ENCODE peak calls at places on chromosomes 13 and 19, in six cellular contexts. One of them, this sample, is unnamed.

GRCh38 chr13:44680746-44681355 is 104.7 kb upstream of the TSC22D1 start:
- DNase-seq in WTC11: no peak
- DNase-seq in AG04450: no peak
- DNase-seq in fibroblast of mammary gland: no peak
- DNase-seq in ELR: no peak
- DNase-seq in DMS153: no peak
- DNase-seq in this sample: no peak

GRCh38 chr19:46915386-46915785 is 54.6 kb downstream of the ARHGAP35 start:
- DNase-seq in ELR: no peak
- DNase-seq in AG04450: no peak
- DNase-seq in fibroblast of mammary gland: peak
- DNase-seq in WTC11: no peak
- DNase-seq in DMS153: no peak
- DNase-seq in this sample: no peak

GRCh38 chr13:24127116-24127631 is 33.3 kb upstream of the SPATA13 start:
- DNase-seq in WTC11: no peak
- DNase-seq in fibroblast of mammary gland: peak
- DNase-seq in DMS153: no peak
- DNase-seq in ELR: peak
- DNase-seq in AG04450: no peak
- DNase-seq in this sample: no peak

GRCh38 chr13:102708991-102709390 is 14.1 kb upstream of the METTL21C start:
- DNase-seq in fibroblast of mammary gland: no peak
- DNase-seq in AG04450: no peak
- DNase-seq in DMS153: no peak
- DNase-seq in ELR: no peak
- DNase-seq in WTC11: no peak
- DNase-seq in this sample: no peak

GRCh38 chr13:43316997-43317396 is 293.6 kb downstream of the DNAJC15 start:
- DNase-seq in WTC11: no peak
- DNase-seq in DMS153: no peak
- DNase-seq in fibroblast of mammary gland: peak
- DNase-seq in AG04450: no peak
- DNase-seq in ELR: peak
- DNase-seq in this sample: peak

GRCh38 chr19:10624585-10624984 is 768 bp upstream of the SLC44A2 start:
- DNase-seq in DMS153: no peak
- DNase-seq in WTC11: no peak
- DNase-seq in fibroblast of mammary gland: no peak
- DNase-seq in ELR: no peak
- DNase-seq in AG04450: no peak
- DNase-seq in this sample: no peak

GRCh38 chr19:33506498-33506897 is 15.1 kb downstream of the PEPD start:
- DNase-seq in DMS153: no peak
- DNase-seq in WTC11: no peak
- DNase-seq in AG04450: no peak
- DNase-seq in fibroblast of mammary gland: no peak
- DNase-seq in ELR: no peak
- DNase-seq in this sample: no peak

GRCh38 chr19:6108721-6109633 is 1.3 kb downstream of the RFX2 start:
- DNase-seq in DMS153: peak
- DNase-seq in AG04450: no peak
- DNase-seq in fibroblast of mammary gland: peak
- DNase-seq in ELR: peak
- DNase-seq in WTC11: peak
- DNase-seq in this sample: peak

GRCh38 chr19:47230122-47230920 is 678 bp downstream of the BBC3 start:
- DNase-seq in AG04450: no peak
- DNase-seq in ELR: peak
- DNase-seq in WTC11: peak
- DNase-seq in DMS153: no peak
- DNase-seq in fibroblast of mammary gland: peak
- DNase-seq in this sample: no peak

GRCh38 chr13:113827021-113827420 is 36.9 kb downstream of the GAS6 start:
- DNase-seq in AG04450: no peak
- DNase-seq in WTC11: no peak
- DNase-seq in fibroblast of mammary gland: no peak
- DNase-seq in DMS153: no peak
- DNase-seq in ELR: no peak
- DNase-seq in this sample: no peak

GRCh38 chr19:18507727-18508440 is 14.0 kb downstream of the ELL start:
- DNase-seq in ELR: no peak
- DNase-seq in AG04450: no peak
- DNase-seq in WTC11: no peak
- DNase-seq in DMS153: no peak
- DNase-seq in fibroblast of mammary gland: peak
- DNase-seq in this sample: no peak

GRCh38 chr13:111789420-111789819 is 277.5 kb upstream of the SOX1 start:
- DNase-seq in ELR: no peak
- DNase-seq in fibroblast of mammary gland: no peak
- DNase-seq in WTC11: no peak
- DNase-seq in AG04450: no peak
- DNase-seq in DMS153: no peak
- DNase-seq in this sample: no peak

GRCh38 chr13:34078334-34078999 is 260.5 kb downstream of the RFC3 start:
- DNase-seq in AG04450: no peak
- DNase-seq in ELR: peak
- DNase-seq in WTC11: no peak
- DNase-seq in fibroblast of mammary gland: no peak
- DNase-seq in DMS153: no peak
- DNase-seq in this sample: no peak

GRCh38 chr19:367963-368623 is 23.5 kb upstream of the MIER2 start:
- DNase-seq in AG04450: no peak
- DNase-seq in ELR: no peak
- DNase-seq in fibroblast of mammary gland: no peak
- DNase-seq in DMS153: no peak
- DNase-seq in WTC11: no peak
- DNase-seq in this sample: no peak

GRCh38 chr13:44078806-44079378 is 199.2 kb downstream of the LACC1 start:
- DNase-seq in ELR: no peak
- DNase-seq in fibroblast of mammary gland: no peak
- DNase-seq in WTC11: no peak
- DNase-seq in AG04450: no peak
- DNase-seq in DMS153: no peak
- DNase-seq in this sample: no peak

GRCh38 chr13:29859971-29860370 is 9.6 kb upstream of the UBL3 start:
- DNase-seq in WTC11: no peak
- DNase-seq in AG04450: no peak
- DNase-seq in ELR: peak
- DNase-seq in fibroblast of mammary gland: peak
- DNase-seq in DMS153: no peak
- DNase-seq in this sample: no peak

GRCh38 chr13:53191091-53191490 is 162.5 kb downstream of the OLFM4 start:
- DNase-seq in AG04450: no peak
- DNase-seq in DMS153: no peak
- DNase-seq in ELR: peak
- DNase-seq in fibroblast of mammary gland: peak
- DNase-seq in WTC11: no peak
- DNase-seq in this sample: peak

GRCh38 chr13:73809561-73809960 is 324.6 kb downstream of the KLF12 start:
- DNase-seq in AG04450: peak
- DNase-seq in fibroblast of mammary gland: peak
- DNase-seq in WTC11: no peak
- DNase-seq in ELR: peak
- DNase-seq in DMS153: no peak
- DNase-seq in this sample: no peak

GRCh38 chr13:94028234-94029145 is 451.0 kb downstream of the DCT start:
- DNase-seq in WTC11: no peak
- DNase-seq in DMS153: no peak
- DNase-seq in fibroblast of mammary gland: no peak
- DNase-seq in AG04450: no peak
- DNase-seq in ELR: no peak
- DNase-seq in this sample: no peak

GRCh38 chr19:49567722-49568454 is 12.5 kb downstream of the NOSIP start:
- DNase-seq in AG04450: no peak
- DNase-seq in DMS153: no peak
- DNase-seq in ELR: no peak
- DNase-seq in fibroblast of mammary gland: peak
- DNase-seq in WTC11: no peak
- DNase-seq in this sample: peak

GRCh38 chr19:1699998-1700732 is 47.8 kb upstream of the TCF3 start:
- DNase-seq in DMS153: no peak
- DNase-seq in WTC11: no peak
- DNase-seq in ELR: no peak
- DNase-seq in fibroblast of mammary gland: no peak
- DNase-seq in AG04450: no peak
- DNase-seq in this sample: no peak

GRCh38 chr19:27975419-27976005 is 1237.4 kb downstream of the UQCRFS1 start:
- DNase-seq in DMS153: no peak
- DNase-seq in AG04450: no peak
- DNase-seq in WTC11: no peak
- DNase-seq in fibroblast of mammary gland: no peak
- DNase-seq in ELR: no peak
- DNase-seq in this sample: no peak

GRCh38 chr19:11264452-11265176 is 2.3 kb upstream of the DOCK6 start:
- DNase-seq in fibroblast of mammary gland: no peak
- DNase-seq in WTC11: peak
- DNase-seq in DMS153: peak
- DNase-seq in ELR: no peak
- DNase-seq in AG04450: no peak
- DNase-seq in this sample: peak

GRCh38 chr19:12837225-12837624 is 1.1 kb upstream of the MAST1 start:
- DNase-seq in AG04450: no peak
- DNase-seq in DMS153: no peak
- DNase-seq in WTC11: no peak
- DNase-seq in fibroblast of mammary gland: no peak
- DNase-seq in ELR: peak
- DNase-seq in this sample: no peak

GRCh38 chr19:5805465-5806132 is 732 bp downstream of the NRTN start:
- DNase-seq in AG04450: no peak
- DNase-seq in DMS153: peak
- DNase-seq in WTC11: peak
- DNase-seq in fibroblast of mammary gland: no peak
- DNase-seq in ELR: peak
- DNase-seq in this sample: no peak

GRCh38 chr19:10812902-10813404 is 23.1 kb downstream of the TMED1 start:
- DNase-seq in ELR: peak
- DNase-seq in fibroblast of mammary gland: peak
- DNase-seq in WTC11: no peak
- DNase-seq in DMS153: no peak
- DNase-seq in AG04450: peak
- DNase-seq in this sample: peak

GRCh38 chr19:45342911-45343310 is 2.4 kb downstream of the KLC3 start:
- DNase-seq in AG04450: no peak
- DNase-seq in DMS153: no peak
- DNase-seq in WTC11: no peak
- DNase-seq in fibroblast of mammary gland: no peak
- DNase-seq in ELR: no peak
- DNase-seq in this sample: no peak

GRCh38 chr13:34300559-34300958 is 482.6 kb downstream of the RFC3 start:
- DNase-seq in AG04450: no peak
- DNase-seq in fibroblast of mammary gland: no peak
- DNase-seq in WTC11: no peak
- DNase-seq in ELR: peak
- DNase-seq in DMS153: peak
- DNase-seq in this sample: peak

GRCh38 chr13:77466757-77467156 is 68.7 kb upstream of the SCEL start:
- DNase-seq in fibroblast of mammary gland: no peak
- DNase-seq in ELR: no peak
- DNase-seq in WTC11: no peak
- DNase-seq in AG04450: no peak
- DNase-seq in DMS153: no peak
- DNase-seq in this sample: no peak

GRCh38 chr19:46115396-46116109 is 8.9 kb downstream of the IGFL3 start:
- DNase-seq in fibroblast of mammary gland: peak
- DNase-seq in DMS153: no peak
- DNase-seq in WTC11: no peak
- DNase-seq in AG04450: peak
- DNase-seq in ELR: peak
- DNase-seq in this sample: peak

GRCh38 chr19:13774217-13775191 is at the start of gene C19orf53:
- DNase-seq in fibroblast of mammary gland: peak
- DNase-seq in WTC11: peak
- DNase-seq in DMS153: peak
- DNase-seq in ELR: peak
- DNase-seq in AG04450: peak
- DNase-seq in this sample: peak

GRCh38 chr19:21202865-21203494 is 61.1 kb downstream of the ZNF431 start:
- DNase-seq in DMS153: no peak
- DNase-seq in ELR: peak
- DNase-seq in fibroblast of mammary gland: peak
- DNase-seq in AG04450: no peak
- DNase-seq in WTC11: peak
- DNase-seq in this sample: no peak

GRCh38 chr13:50685491-50685890 is 158.0 kb downstream of the DLEU7 start:
- DNase-seq in WTC11: no peak
- DNase-seq in fibroblast of mammary gland: peak
- DNase-seq in AG04450: no peak
- DNase-seq in ELR: no peak
- DNase-seq in DMS153: peak
- DNase-seq in this sample: peak

GRCh38 chr19:40663712-40664692 is 26.4 kb downstream of the NUMBL start:
- DNase-seq in ELR: no peak
- DNase-seq in DMS153: no peak
- DNase-seq in WTC11: no peak
- DNase-seq in fibroblast of mammary gland: peak
- DNase-seq in AG04450: no peak
- DNase-seq in this sample: peak

GRCh38 chr19:38361633-38362075 is 12.7 kb upstream of the PSMD8 start:
- DNase-seq in WTC11: peak
- DNase-seq in AG04450: no peak
- DNase-seq in ELR: peak
- DNase-seq in DMS153: peak
- DNase-seq in fibroblast of mammary gland: peak
- DNase-seq in this sample: peak

GRCh38 chr13:51179432-51179971 is 42.7 kb upstream of the FAM124A start:
- DNase-seq in fibroblast of mammary gland: no peak
- DNase-seq in WTC11: no peak
- DNase-seq in AG04450: no peak
- DNase-seq in DMS153: no peak
- DNase-seq in ELR: no peak
- DNase-seq in this sample: no peak

GRCh38 chr13:32264407-32264806 is 50.8 kb downstream of the ZAR1L start:
- DNase-seq in AG04450: no peak
- DNase-seq in ELR: peak
- DNase-seq in fibroblast of mammary gland: peak
- DNase-seq in DMS153: no peak
- DNase-seq in WTC11: no peak
- DNase-seq in this sample: peak

GRCh38 chr13:74372511-74372910 is 238.3 kb upstream of the KLF12 start:
- DNase-seq in WTC11: no peak
- DNase-seq in ELR: no peak
- DNase-seq in fibroblast of mammary gland: peak
- DNase-seq in DMS153: no peak
- DNase-seq in AG04450: no peak
- DNase-seq in this sample: no peak

GRCh38 chr13:23609414-23610186 is 39.4 kb downstream of the TNFRSF19 start:
- DNase-seq in fibroblast of mammary gland: peak
- DNase-seq in ELR: peak
- DNase-seq in DMS153: peak
- DNase-seq in WTC11: no peak
- DNase-seq in AG04450: peak
- DNase-seq in this sample: peak